ENCODE peak calls at places on chromosomes 6 and 20, in six cellular contexts. I, J, E, M, W and S are unnamed samples.

GRCh38 chr20:53725575-53725970 is 131.9 kb upstream of the ZNF217 start:
- DNase-seq in I (no peak), J (no peak), E (no peak), M (no peak), W (no peak), S (no peak)

GRCh38 chr6:143187173-143187908 is 126.7 kb downstream of the AIG1 start:
- DNase-seq in I (no peak), J (no peak), E (no peak), M (no peak), W (no peak), S (no peak)

GRCh38 chr20:3698511-3699436 is 13.6 kb downstream of the SIGLEC1 start:
- DNase-seq in I (no peak), J (no peak), E (no peak), M (no peak), W (no peak), S (no peak)

GRCh38 chr20:16459019-16459700 is 114.1 kb downstream of the KIF16B start:
- DNase-seq in I (no peak), J (no peak), E (no peak), M (peak; percentile 11), W (no peak), S (no peak)

GRCh38 chr6:142900467-142900961 is 44.5 kb downstream of the HIVEP2 start:
- DNase-seq in I (no peak), J (no peak), E (no peak), M (no peak), W (no peak), S (peak; percentile 26)

GRCh38 chr6:46044876-46045617 is 29.4 kb upstream of the CLIC5 start:
- DNase-seq in I (peak; percentile 73), J (no peak), E (no peak), M (no peak), W (no peak), S (no peak)

GRCh38 chr20:37670426-37670825 is 23.4 kb upstream of the CTNNBL1 start:
- DNase-seq in I (no peak), J (no peak), E (no peak), M (no peak), W (peak; percentile 74), S (peak; percentile 26)

GRCh38 chr6:109006818-109007217 is 87.8 kb downstream of the SESN1 start:
- DNase-seq in I (no peak), J (no peak), E (no peak), M (no peak), W (peak; percentile 11), S (no peak)

GRCh38 chr20:33262658-33263065 is 20.4 kb upstream of the BPIFB1 start:
- DNase-seq in I (peak; percentile 62), J (peak; percentile 82), E (no peak), M (peak; percentile 33), W (peak; percentile 52), S (peak; percentile 2)

GRCh38 chr6:28633445-28634215 is 107.9 kb downstream of the GPX5 start:
- DNase-seq in I (no peak), J (no peak), E (no peak), M (no peak), W (no peak), S (no peak)

GRCh38 chr6:46350714-46351113 is 140.5 kb downstream of the RCAN2 start:
- DNase-seq in I (no peak), J (no peak), E (no peak), M (no peak), W (no peak), S (no peak)

GRCh38 chr6:125597411-125598253 is 151.8 kb upstream of the HEY2 start:
- DNase-seq in I (no peak), J (no peak), E (no peak), M (no peak), W (no peak), S (peak; percentile 51)

GRCh38 chr6:107594736-107595135 is 104.8 kb downstream of the SOBP start:
- DNase-seq in I (no peak), J (no peak), E (no peak), M (no peak), W (no peak), S (no peak)

GRCh38 chr6:116971959-116972358 is 94.9 kb downstream of the RFX6 start:
- DNase-seq in I (peak; percentile 54), J (peak; percentile 68), E (no peak), M (peak; percentile 29), W (peak; percentile 15), S (no peak)

GRCh38 chr6:75282706-75283105 is 1.9 kb downstream of the TMEM30A start:
- DNase-seq in I (no peak), J (no peak), E (no peak), M (no peak), W (no peak), S (no peak)

GRCh38 chr20:51660741-51661608 is 107.2 kb downstream of the ATP9A start:
- DNase-seq in I (peak; percentile 23), J (no peak), E (no peak), M (no peak), W (peak; percentile 68), S (no peak)

GRCh38 chr6:157063176-157063934 is 260.0 kb downstream of the TMEM242 start:
- DNase-seq in I (no peak), J (no peak), E (no peak), M (no peak), W (no peak), S (no peak)

GRCh38 chr20:32343438-32343837 is 14.7 kb upstream of the ASXL1 start:
- DNase-seq in I (no peak), J (no peak), E (no peak), M (no peak), W (no peak), S (no peak)

GRCh38 chr6:108966855-108967755 is 118.9 kb downstream of the ARMC2 start:
- DNase-seq in I (peak; percentile 7), J (peak; percentile 43), E (no peak), M (no peak), W (peak; percentile 47), S (no peak)

GRCh38 chr6:156886409-156886808 is 109.2 kb downstream of the ARID1B start:
- DNase-seq in I (no peak), J (no peak), E (no peak), M (peak; percentile 57), W (no peak), S (no peak)

GRCh38 chr20:11429168-11429567 is 488.5 kb upstream of the BTBD3 start:
- DNase-seq in I (no peak), J (no peak), E (no peak), M (no peak), W (no peak), S (no peak)

GRCh38 chr6:55569638-55570037 is 9.4 kb downstream of the HMGCLL1 start:
- DNase-seq in I (no peak), J (no peak), E (no peak), M (no peak), W (no peak), S (no peak)

GRCh38 chr6:157535354-157536217 is 154.6 kb downstream of the ZDHHC14 start:
- DNase-seq in I (peak; percentile 72), J (peak; percentile 86), E (peak; percentile 71), M (no peak), W (no peak), S (peak; percentile 24)

GRCh38 chr6:14282326-14282725 is 164.8 kb downstream of the CD83 start:
- DNase-seq in I (no peak), J (no peak), E (no peak), M (no peak), W (no peak), S (no peak)

GRCh38 chr20:15528386-15529111 is 1044.7 kb downstream of the KIF16B start:
- DNase-seq in I (no peak), J (no peak), E (no peak), M (no peak), W (no peak), S (no peak)

GRCh38 chr6:49799090-49799489 is 12.0 kb upstream of the PGK2 start:
- DNase-seq in I (no peak), J (no peak), E (no peak), M (no peak), W (no peak), S (no peak)

GRCh38 chr20:23399568-23400241 is 21.6 kb downstream of the NAPB start:
- DNase-seq in I (no peak), J (no peak), E (no peak), M (no peak), W (no peak), S (no peak)

GRCh38 chr6:44311767-44312166 is 1.4 kb downstream of the AARS2 start:
- DNase-seq in I (no peak), J (no peak), E (no peak), M (no peak), W (no peak), S (no peak)
- H3K9ac ChIP-seq in I (peak overlapping the region; percentile 86), J (peak overlapping the region; percentile 88), E (no peak overlapping the region), M (no peak overlapping the region), W (no peak overlapping the region), S (no peak overlapping the region)

GRCh38 chr6:83861077-83861476 is 1.6 kb downstream of the CYB5R4 start:
- DNase-seq in I (no peak), J (no peak), E (no peak), M (no peak), W (no peak), S (no peak)
- H3K4me3 ChIP-seq in I (no peak overlapping the region), J (no peak overlapping the region), E (peak overlapping the region; percentile 83), M (peak overlapping the region; percentile 66), W (no peak overlapping the region), S (no peak overlapping the region)

DNA sequence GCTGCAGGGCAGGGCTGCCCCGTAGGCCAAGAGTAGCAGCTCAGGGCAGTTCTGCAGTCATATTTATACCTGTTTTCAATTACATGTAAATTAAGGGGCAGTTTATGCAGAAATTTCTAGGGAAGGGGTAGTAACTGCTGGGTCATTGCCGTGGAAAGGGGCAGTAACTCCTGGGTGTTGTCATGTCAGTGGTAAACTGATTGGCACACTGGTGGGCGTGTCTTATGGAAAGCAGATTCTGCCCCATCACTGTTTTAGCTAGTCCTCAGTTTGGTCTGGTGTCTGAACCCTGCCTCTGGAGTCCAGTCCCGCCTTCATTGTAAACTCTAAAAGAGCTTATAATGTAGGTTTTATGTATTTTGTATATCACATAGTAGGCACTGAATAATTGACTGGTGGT is 22.1 kb downstream of the MAP3K4 start:
- DNase-seq in I (no peak), J (no peak), E (no peak), M (no peak), W (no peak), S (no peak)
- TF ChIP-seq POLR2AphosphoS5 in I (no peak), J (no peak), E (no peak), M (no peak), W (no peak), S (no peak)

GRCh38 chr6:138339024-138339423 is 38.7 kb upstream of the SMIM28 start:
- DNase-seq in I (no peak), J (no peak), E (no peak), M (no peak), W (no peak), S (no peak)

GRCh38 chr6:138347840-138348239 is 29.9 kb upstream of the SMIM28 start:
- DNase-seq in I (no peak), J (no peak), E (no peak), M (no peak), W (no peak), S (no peak)

GRCh38 chr6:138346302-138347195 is 31.2 kb upstream of the SMIM28 start:
- DNase-seq in I (no peak), J (no peak), E (no peak), M (no peak), W (no peak), S (no peak)

GRCh38 chr6:138341176-138341575 is 36.5 kb upstream of the SMIM28 start:
- DNase-seq in I (no peak), J (no peak), E (no peak), M (no peak), W (no peak), S (no peak)

DNA sequence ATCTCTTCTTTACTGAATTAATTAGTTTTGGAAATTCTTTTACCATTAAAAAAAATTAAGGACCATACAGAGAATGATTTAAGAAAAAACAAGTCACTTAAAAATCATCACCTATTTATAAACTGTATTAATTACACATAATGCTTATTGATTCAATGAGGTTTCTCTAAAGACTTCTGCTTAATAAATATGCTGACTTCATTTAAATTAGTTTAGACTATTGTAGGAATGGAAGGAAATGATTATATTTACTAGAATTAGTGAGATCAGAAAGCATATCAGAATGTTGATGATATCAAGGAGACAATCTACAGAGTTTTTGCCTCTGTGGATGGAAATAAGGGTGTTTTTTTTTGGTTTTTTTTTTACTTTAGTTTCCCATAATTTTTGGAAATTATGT is 34.6 kb upstream of the SMIM28 start:
- DNase-seq in I (no peak), J (no peak), E (no peak), M (no peak), W (no peak), S (no peak)
- H3K9ac ChIP-seq in I (no peak overlapping the region), J (no peak overlapping the region), E (no peak overlapping the region), M (no peak overlapping the region), W (no peak overlapping the region), S (no peak overlapping the region)